ENCODE peak calls at places on chromosomes 3 and 15, in four cellular contexts. Q, O, P and N are unnamed samples.

GRCh38 chr15:96230557-96231181 is 99.8 kb upstream of the NR2F2 start:
- DNase-seq in O (no peak), P (no peak), Q (no peak), N (no peak)

GRCh38 chr15:27490867-27491595 is 520.0 kb downstream of the GABRG3 start:
- DNase-seq in Q (no peak), O (no peak), P (no peak), N (no peak)

GRCh38 chr3:37999836-38000235 is 9.2 kb downstream of the VILL start:
- DNase-seq in P (no peak), Q (peak), O (no peak), N (no peak)

GRCh38 chr3:143847787-143848631 is at the start of gene SLC9A9:
- DNase-seq in P (peak), O (no peak), Q (no peak), N (peak)

GRCh38 chr3:161349529-161350278 is 21.6 kb downstream of the SPTSSB start:
- DNase-seq in P (no peak), Q (no peak), O (no peak), N (no peak)

GRCh38 chr15:96494530-96494929 is 164.0 kb downstream of the NR2F2 start:
- DNase-seq in Q (no peak), P (no peak), O (no peak), N (no peak)

GRCh38 chr3:195582947-195583346 is 793 bp downstream of the APOD start:
- DNase-seq in Q (no peak), P (no peak), O (no peak), N (no peak)

GRCh38 chr3:188339410-188340295 is 185.7 kb downstream of the LPP start:
- DNase-seq in P (no peak), O (no peak), Q (no peak), N (no peak)

GRCh38 chr3:191283400-191283799 is 45.8 kb upstream of the CCDC50 start:
- DNase-seq in Q (no peak), P (no peak), O (no peak), N (no peak)

GRCh38 chr3:55267206-55267930 is 219.7 kb downstream of the WNT5A start:
- DNase-seq in Q (no peak), O (no peak), P (no peak), N (no peak)

GRCh38 chr15:37837276-37837675 is 97.2 kb upstream of the TMCO5A start:
- DNase-seq in Q (no peak), P (no peak), O (no peak), N (no peak)

GRCh38 chr3:12579919-12580318 is 23.0 kb downstream of the MKRN2 start:
- DNase-seq in P (no peak), O (no peak), Q (no peak), N (no peak)

GRCh38 chr15:74275957-74276356 is 39.8 kb downstream of the CCDC33 start:
- DNase-seq in P (no peak), Q (no peak), O (no peak), N (no peak)

GRCh38 chr3:96803860-96804259 is 10.5 kb upstream of the EPHA6 start:
- DNase-seq in P (no peak), O (no peak), Q (no peak), N (no peak)

GRCh38 chr3:159443266-159443665 is 545.4 kb upstream of the IL12A start:
- DNase-seq in O (no peak), P (no peak), Q (no peak), N (no peak)

GRCh38 chr15:63492541-63493077 is 11.8 kb upstream of the USP3 start:
- DNase-seq in P (no peak), Q (no peak), O (no peak), N (no peak)

GRCh38 chr3:40800343-40800742 is 275.6 kb downstream of the ZNF621 start:
- DNase-seq in O (no peak), P (peak), Q (no peak), N (peak)

GRCh38 chr3:61802772-61803171 is 241.4 kb downstream of the PTPRG start:
- DNase-seq in Q (no peak), P (no peak), O (no peak), N (no peak)

GRCh38 chr3:187165144-187165543 is 25.8 kb upstream of the RPL39L start:
- DNase-seq in O (no peak), P (peak), Q (no peak), N (peak)

GRCh38 chr3:151599103-151599672 is 134.5 kb upstream of the AADACL2 start:
- DNase-seq in P (no peak), Q (no peak), O (no peak), N (no peak)

GRCh38 chr3:48788544-48789162 is 59.0 kb downstream of the PRKAR2A start:
- DNase-seq in Q (no peak), P (no peak), O (no peak), N (no peak)

GRCh38 chr3:13872451-13872850 is 7.4 kb downstream of the WNT7A start:
- DNase-seq in P (no peak), Q (no peak), O (no peak), N (no peak)

GRCh38 chr3:157126365-157126764 is 33.6 kb downstream of the CCNL1 start:
- DNase-seq in O (no peak), Q (no peak), P (no peak), N (no peak)

GRCh38 chr3:174710622-174711021 is 148.5 kb upstream of the NAALADL2 start:
- DNase-seq in O (no peak), P (no peak), Q (no peak), N (no peak)

GRCh38 chr3:33940736-33941135 is 142.3 kb downstream of the PDCD6IP start:
- DNase-seq in O (no peak), Q (no peak), P (no peak), N (no peak)

GRCh38 chr3:24242012-24242698 is 252.5 kb downstream of the THRB start:
- DNase-seq in Q (no peak), P (no peak), O (no peak), N (no peak)

GRCh38 chr15:87739866-87740265 is 516.7 kb downstream of the NTRK3 start:
- DNase-seq in O (no peak), P (no peak), Q (no peak), N (no peak)

GRCh38 chr3:56899851-56900250 is 98.1 kb upstream of the ARHGEF3 start:
- DNase-seq in P (no peak), O (no peak), Q (no peak), N (no peak)

DNA sequence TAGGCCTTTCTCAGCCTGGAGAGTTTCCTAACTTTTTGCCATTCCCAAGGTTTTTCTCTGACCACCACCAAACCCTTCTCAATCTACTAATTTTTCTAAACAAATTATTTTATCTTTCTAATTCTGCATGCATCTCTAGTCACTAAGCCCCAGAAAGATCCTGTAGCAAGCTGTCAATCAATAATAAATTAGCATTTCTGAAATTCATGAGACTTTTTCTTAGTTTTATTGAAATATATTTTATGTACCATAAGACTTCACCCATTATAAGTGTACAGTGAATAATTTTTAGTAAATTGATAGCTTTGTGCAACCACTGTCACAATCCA is 22.4 kb upstream of the AP4E1 start:
- DNase-seq in O (no peak), P (no peak), Q (no peak), N (no peak)
- TF ChIP-seq CTCF in O (no peak), P (peak), Q (no peak), N (no peak)

DNA sequence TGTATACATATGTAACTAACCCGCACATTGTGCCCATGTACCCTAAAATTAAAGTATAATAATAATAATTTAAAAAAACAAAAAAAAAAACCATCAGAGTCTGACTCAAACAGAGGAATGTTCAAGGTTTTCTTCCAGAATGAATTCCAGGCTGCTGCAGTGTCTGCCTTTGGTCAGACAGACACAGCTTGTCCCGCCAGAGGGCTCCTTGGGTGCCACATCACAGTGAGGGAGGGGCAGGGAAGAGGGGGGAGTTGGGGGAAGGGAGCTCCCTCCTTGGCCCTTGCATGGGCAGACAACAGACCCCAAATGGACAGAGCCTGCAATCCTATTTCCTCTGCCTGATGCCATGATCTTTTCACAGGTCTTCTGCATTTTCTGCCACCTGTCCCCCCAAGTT is 36.5 kb downstream of the ITGB5 start:
- DNase-seq in O (no peak), Q (no peak), P (no peak), N (no peak)
- TF ChIP-seq CTCF in O (no peak), Q (no peak), P (no peak), N (no peak)

GRCh38 chr15:23497710-23498111 is 50.7 kb upstream of the GOLGA6L2 start:
- DNase-seq in P (peak), O (no peak), Q (no peak), N (no peak)
- TF ChIP-seq CTCF in P (peak), O (peak), Q (no peak), N (peak)

GRCh38 chr15:85168642-85169173 is 187.1 kb downstream of the PDE8A start:
- DNase-seq in O (no peak), Q (peak), P (peak), N (peak)
- TF ChIP-seq CTCF in O (peak), Q (peak), P (peak), N (peak)